ENCODE peak calls at places on chromosomes 4 and X, in six cellular contexts. F, C, J, N, H and U are unnamed samples.

GRCh38 chr4:187378441-187378840 is 617.1 kb upstream of the ZFP42 start:
- DNase-seq in F (no peak), C (no peak), J (no peak), N (no peak), H (no peak), U (no peak)

GRCh38 chrX:19532709-19533108 is 17.4 kb upstream of the MAP3K15 start:
- DNase-seq in F (no peak), C (no peak), J (no peak), N (no peak), H (no peak), U (no peak)

GRCh38 chrX:25344191-25344936 is 328.6 kb upstream of the ARX start:
- DNase-seq in F (no peak), C (no peak), J (no peak), N (no peak), H (no peak), U (no peak)

GRCh38 chr4:71266090-71266794 is 72.6 kb upstream of the SLC4A4 start:
- DNase-seq in F (no peak), C (no peak), J (peak), N (no peak), H (no peak), U (peak)

GRCh38 chr4:12359420-12359819 is 930.7 kb upstream of the HS3ST1 start:
- DNase-seq in F (no peak), C (no peak), J (no peak), N (no peak), H (no peak), U (no peak)

GRCh38 chrX:97524997-97525396 is 641.3 kb downstream of the RPA4 start:
- DNase-seq in F (no peak), C (no peak), J (peak), N (no peak), H (no peak), U (no peak)

GRCh38 chr4:123471655-123472054 is 75.1 kb downstream of the SPRY1 start:
- DNase-seq in F (no peak), C (no peak), J (no peak), N (no peak), H (no peak), U (no peak)

GRCh38 chrX:129653181-129653984 is 1.4 kb downstream of the APLN start:
- DNase-seq in F (no peak), C (no peak), J (no peak), N (no peak), H (no peak), U (no peak)

GRCh38 chrX:36577006-36577405 is 431.2 kb upstream of the FAM47C start:
- DNase-seq in F (no peak), C (no peak), J (no peak), N (no peak), H (no peak), U (no peak)

DNA sequence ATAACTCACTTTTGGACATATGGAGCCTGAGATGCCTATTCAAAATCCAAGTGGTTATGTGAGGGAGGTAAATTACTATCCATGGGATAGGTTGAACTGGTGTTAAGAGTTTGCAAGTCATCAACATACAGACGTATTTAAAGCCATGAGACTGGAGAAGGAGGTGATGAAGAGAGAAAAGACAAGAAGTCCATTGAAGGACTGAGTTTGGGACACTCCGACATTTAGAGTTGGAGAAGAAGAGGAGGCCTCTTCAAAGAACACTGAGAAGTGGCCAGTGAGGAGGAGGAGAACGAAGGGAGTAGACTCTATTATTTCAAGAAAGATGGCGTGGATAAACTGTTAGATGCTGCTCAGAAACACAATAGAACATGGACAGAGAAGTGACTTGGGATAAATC is at the start of gene CNGA2:
- DNase-seq in F (no peak), C (no peak), J (no peak), N (no peak), H (no peak), U (no peak)
- TF ChIP-seq CTCF in F (no peak), C (no peak), J (no peak), N (no peak), H (no peak), U (no peak)

GRCh38 chr4:142645478-142646108 is 200.5 kb downstream of the INPP4B start:
- DNase-seq in F (no peak), C (no peak), J (no peak), N (no peak), H (no peak), U (no peak)
- TF ChIP-seq CTCF in F (no peak), C (no peak), J (no peak), N (no peak), H (no peak), U (no peak)

GRCh38 chr4:77385124-77385969 is 220.3 kb upstream of the CXCL13 start:
- DNase-seq in F (peak), C (peak), J (peak), N (peak), H (peak), U (no peak)
- TF ChIP-seq CTCF in F (peak), C (peak), J (peak), N (peak), H (peak), U (peak)

GRCh38 chrX:84907324-84907946 is 96.2 kb upstream of the APOOL start:
- DNase-seq in F (no peak), C (no peak), J (peak), N (no peak), H (no peak), U (no peak)
- TF ChIP-seq CTCF in F (peak), C (peak), J (peak), N (peak), H (peak), U (peak)

GRCh38 chrX:102341867-102342266 is 94.9 kb downstream of the NXF2 start:
- DNase-seq in F (no peak), C (no peak), J (no peak), N (no peak), H (no peak), U (no peak)
- TF ChIP-seq CTCF in F (peak), C (no peak), J (no peak), N (peak), H (peak), U (no peak)

GRCh38 chr4:101230806-101231426 is 116.4 kb downstream of the PPP3CA start:
- DNase-seq in F (no peak), C (no peak), J (no peak), N (no peak), H (no peak), U (no peak)
- TF ChIP-seq CTCF in F (no peak), C (no peak), J (no peak), N (no peak), H (no peak), U (no peak)

GRCh38 chrX:80431502-80431832 is 11.2 kb downstream of the TENT5D start:
- DNase-seq in F (no peak), C (no peak), J (no peak), N (no peak), H (no peak), U (no peak)
- TF ChIP-seq CTCF in F (no peak), C (no peak), J (no peak), N (no peak), H (no peak), U (no peak)

GRCh38 chr4:189237340-189237739 is 703.3 kb upstream of the FRG1 start:
- DNase-seq in F (no peak), C (no peak), J (no peak), N (no peak), H (no peak), U (no peak)
- TF ChIP-seq CTCF in F (no peak), C (no peak), J (no peak), N (no peak), H (no peak), U (no peak)